ENCODE peak calls at places on chromosomes 4 and X, in nine cellular contexts. One of them, this sample, is unnamed.

GRCh38 chr4:87853108-87853507 is 20.3 kb downstream of the MEPE start:
- DNase-seq in posterior cingulate gyrus: no peak
- DNase-seq in substantia nigra: no peak
- DNase-seq in neural progenitor cell: peak
- DNase-seq in upper lobe of right lung: no peak
- DNase-seq in anterior cingulate cortex: no peak
- DNase-seq in mucosa of descending colon: no peak
- DNase-seq in NCI-H774: peak
- DNase-seq in endothelial cell: no peak
- DNase-seq in this sample: no peak

GRCh38 chr4:38452009-38452408 is 212.0 kb upstream of the KLF3 start:
- DNase-seq in substantia nigra: no peak
- DNase-seq in upper lobe of right lung: no peak
- DNase-seq in mucosa of descending colon: no peak
- DNase-seq in NCI-H774: no peak
- DNase-seq in anterior cingulate cortex: no peak
- DNase-seq in posterior cingulate gyrus: no peak
- DNase-seq in endothelial cell: no peak
- DNase-seq in neural progenitor cell: no peak
- DNase-seq in this sample: no peak

GRCh38 chr4:102730968-102731533 is 29.7 kb downstream of the MANBA start:
- DNase-seq in endothelial cell: no peak
- DNase-seq in mucosa of descending colon: no peak
- DNase-seq in NCI-H774: no peak
- DNase-seq in neural progenitor cell: peak
- DNase-seq in upper lobe of right lung: no peak
- DNase-seq in substantia nigra: no peak
- DNase-seq in posterior cingulate gyrus: no peak
- DNase-seq in anterior cingulate cortex: no peak
- DNase-seq in this sample: peak

GRCh38 chr4:605702-606425 is 19.5 kb upstream of the PDE6B start:
- DNase-seq in endothelial cell: no peak
- DNase-seq in neural progenitor cell: no peak
- DNase-seq in anterior cingulate cortex: no peak
- DNase-seq in posterior cingulate gyrus: no peak
- DNase-seq in NCI-H774: no peak
- DNase-seq in upper lobe of right lung: no peak
- DNase-seq in mucosa of descending colon: no peak
- DNase-seq in substantia nigra: no peak
- DNase-seq in this sample: no peak

GRCh38 chrX:126141014-126141413 is 25.1 kb downstream of the DCAF12L2 start:
- DNase-seq in posterior cingulate gyrus: no peak
- DNase-seq in anterior cingulate cortex: no peak
- DNase-seq in upper lobe of right lung: no peak
- DNase-seq in NCI-H774: no peak
- DNase-seq in substantia nigra: no peak
- DNase-seq in mucosa of descending colon: no peak
- DNase-seq in neural progenitor cell: no peak
- DNase-seq in endothelial cell: no peak
- DNase-seq in this sample: no peak

GRCh38 chrX:54561622-54562021 is 31.6 kb downstream of the GNL3L start:
- DNase-seq in substantia nigra: no peak
- DNase-seq in NCI-H774: no peak
- DNase-seq in endothelial cell: no peak
- DNase-seq in neural progenitor cell: no peak
- DNase-seq in upper lobe of right lung: no peak
- DNase-seq in mucosa of descending colon: no peak
- DNase-seq in anterior cingulate cortex: no peak
- DNase-seq in posterior cingulate gyrus: no peak
- DNase-seq in this sample: no peak

GRCh38 chr4:38752393-38752961 is 30.3 kb downstream of the TLR10 start:
- DNase-seq in substantia nigra: no peak
- DNase-seq in upper lobe of right lung: no peak
- DNase-seq in mucosa of descending colon: no peak
- DNase-seq in anterior cingulate cortex: no peak
- DNase-seq in NCI-H774: no peak
- DNase-seq in neural progenitor cell: peak
- DNase-seq in posterior cingulate gyrus: no peak
- DNase-seq in endothelial cell: no peak
- DNase-seq in this sample: no peak

GRCh38 chr4:150828159-150828558 is 186.9 kb downstream of the LRBA start:
- DNase-seq in NCI-H774: no peak
- DNase-seq in substantia nigra: no peak
- DNase-seq in endothelial cell: no peak
- DNase-seq in neural progenitor cell: no peak
- DNase-seq in upper lobe of right lung: no peak
- DNase-seq in posterior cingulate gyrus: no peak
- DNase-seq in mucosa of descending colon: no peak
- DNase-seq in anterior cingulate cortex: no peak
- DNase-seq in this sample: no peak

GRCh38 chr4:14856076-14856926 is 146.0 kb upstream of the CPEB2 start:
- DNase-seq in mucosa of descending colon: no peak
- DNase-seq in anterior cingulate cortex: no peak
- DNase-seq in neural progenitor cell: no peak
- DNase-seq in upper lobe of right lung: no peak
- DNase-seq in posterior cingulate gyrus: no peak
- DNase-seq in NCI-H774: no peak
- DNase-seq in substantia nigra: no peak
- DNase-seq in endothelial cell: no peak
- DNase-seq in this sample: no peak

GRCh38 chrX:14398725-14399124 is 130.6 kb upstream of the GLRA2 start:
- DNase-seq in posterior cingulate gyrus: no peak
- DNase-seq in anterior cingulate cortex: no peak
- DNase-seq in substantia nigra: no peak
- DNase-seq in endothelial cell: no peak
- DNase-seq in mucosa of descending colon: no peak
- DNase-seq in NCI-H774: no peak
- DNase-seq in upper lobe of right lung: no peak
- DNase-seq in neural progenitor cell: no peak
- DNase-seq in this sample: no peak

GRCh38 chr4:74603186-74603585 is 158.2 kb downstream of the AREG start:
- DNase-seq in NCI-H774: no peak
- DNase-seq in neural progenitor cell: no peak
- DNase-seq in upper lobe of right lung: no peak
- DNase-seq in substantia nigra: no peak
- DNase-seq in endothelial cell: no peak
- DNase-seq in mucosa of descending colon: no peak
- DNase-seq in anterior cingulate cortex: no peak
- DNase-seq in posterior cingulate gyrus: no peak
- DNase-seq in this sample: no peak

GRCh38 chr4:98261291-98262271 is at the start of gene RAP1GDS1:
- DNase-seq in anterior cingulate cortex: peak
- DNase-seq in posterior cingulate gyrus: peak
- DNase-seq in upper lobe of right lung: peak
- DNase-seq in neural progenitor cell: peak
- DNase-seq in endothelial cell: no peak
- DNase-seq in NCI-H774: no peak
- DNase-seq in mucosa of descending colon: peak
- DNase-seq in substantia nigra: peak
- DNase-seq in this sample: peak

GRCh38 chr4:3276961-3277360 is 15.9 kb upstream of the RGS12 start:
- DNase-seq in posterior cingulate gyrus: peak
- DNase-seq in substantia nigra: no peak
- DNase-seq in neural progenitor cell: no peak
- DNase-seq in endothelial cell: no peak
- DNase-seq in NCI-H774: no peak
- DNase-seq in anterior cingulate cortex: no peak
- DNase-seq in mucosa of descending colon: no peak
- DNase-seq in upper lobe of right lung: no peak
- DNase-seq in this sample: peak

GRCh38 chrX:1118572-1119199 is 93.8 kb downstream of the CRLF2 start:
- DNase-seq in posterior cingulate gyrus: no peak
- DNase-seq in upper lobe of right lung: no peak
- DNase-seq in substantia nigra: no peak
- DNase-seq in endothelial cell: no peak
- DNase-seq in mucosa of descending colon: no peak
- DNase-seq in NCI-H774: no peak
- DNase-seq in anterior cingulate cortex: no peak
- DNase-seq in neural progenitor cell: no peak
- DNase-seq in this sample: no peak

GRCh38 chr4:147825451-147826287 is 93.8 kb downstream of the ARHGAP10 start:
- DNase-seq in posterior cingulate gyrus: no peak
- DNase-seq in endothelial cell: no peak
- DNase-seq in anterior cingulate cortex: no peak
- DNase-seq in neural progenitor cell: no peak
- DNase-seq in mucosa of descending colon: no peak
- DNase-seq in substantia nigra: no peak
- DNase-seq in upper lobe of right lung: no peak
- DNase-seq in NCI-H774: no peak
- DNase-seq in this sample: no peak

GRCh38 chrX:136767104-136767941 is 13.4 kb downstream of the ARHGEF6 start:
- DNase-seq in NCI-H774: peak
- DNase-seq in anterior cingulate cortex: peak
- DNase-seq in neural progenitor cell: peak
- DNase-seq in upper lobe of right lung: peak
- DNase-seq in posterior cingulate gyrus: peak
- DNase-seq in endothelial cell: peak
- DNase-seq in substantia nigra: peak
- DNase-seq in mucosa of descending colon: peak
- DNase-seq in this sample: peak

GRCh38 chr4:114180481-114180880 is 201.0 kb upstream of the ARSJ start:
- DNase-seq in endothelial cell: peak
- DNase-seq in substantia nigra: no peak
- DNase-seq in upper lobe of right lung: no peak
- DNase-seq in NCI-H774: no peak
- DNase-seq in mucosa of descending colon: no peak
- DNase-seq in neural progenitor cell: peak
- DNase-seq in posterior cingulate gyrus: peak
- DNase-seq in anterior cingulate cortex: no peak
- DNase-seq in this sample: peak

GRCh38 chrX:14344172-14344940 is 185.0 kb upstream of the GLRA2 start:
- DNase-seq in upper lobe of right lung: no peak
- DNase-seq in NCI-H774: no peak
- DNase-seq in mucosa of descending colon: no peak
- DNase-seq in substantia nigra: no peak
- DNase-seq in posterior cingulate gyrus: no peak
- DNase-seq in anterior cingulate cortex: no peak
- DNase-seq in neural progenitor cell: no peak
- DNase-seq in endothelial cell: no peak
- DNase-seq in this sample: no peak

GRCh38 chr4:153233761-153234371 is 29.6 kb downstream of the TRIM2 start:
- DNase-seq in substantia nigra: no peak
- DNase-seq in endothelial cell: no peak
- DNase-seq in neural progenitor cell: no peak
- DNase-seq in NCI-H774: no peak
- DNase-seq in posterior cingulate gyrus: no peak
- DNase-seq in mucosa of descending colon: no peak
- DNase-seq in upper lobe of right lung: no peak
- DNase-seq in anterior cingulate cortex: no peak
- DNase-seq in this sample: no peak

GRCh38 chrX:154986826-154987575 is 35.5 kb downstream of the F8 start:
- DNase-seq in neural progenitor cell: no peak
- DNase-seq in posterior cingulate gyrus: no peak
- DNase-seq in NCI-H774: no peak
- DNase-seq in substantia nigra: no peak
- DNase-seq in mucosa of descending colon: no peak
- DNase-seq in upper lobe of right lung: no peak
- DNase-seq in anterior cingulate cortex: no peak
- DNase-seq in endothelial cell: no peak
- DNase-seq in this sample: no peak

GRCh38 chrX:22063284-22063683 is 31.2 kb downstream of the PHEX start:
- DNase-seq in endothelial cell: no peak
- DNase-seq in posterior cingulate gyrus: no peak
- DNase-seq in mucosa of descending colon: no peak
- DNase-seq in NCI-H774: no peak
- DNase-seq in neural progenitor cell: peak
- DNase-seq in substantia nigra: no peak
- DNase-seq in upper lobe of right lung: no peak
- DNase-seq in anterior cingulate cortex: no peak
- DNase-seq in this sample: no peak

GRCh38 chr4:98828801-98829200 is 100.1 kb downstream of the EIF4E start:
- DNase-seq in substantia nigra: no peak
- DNase-seq in upper lobe of right lung: no peak
- DNase-seq in mucosa of descending colon: no peak
- DNase-seq in neural progenitor cell: peak
- DNase-seq in posterior cingulate gyrus: no peak
- DNase-seq in endothelial cell: no peak
- DNase-seq in anterior cingulate cortex: no peak
- DNase-seq in NCI-H774: no peak
- DNase-seq in this sample: peak

GRCh38 chr4:45803994-45804393 is 319.9 kb downstream of the GABRG1 start:
- DNase-seq in posterior cingulate gyrus: no peak
- DNase-seq in substantia nigra: no peak
- DNase-seq in NCI-H774: no peak
- DNase-seq in upper lobe of right lung: no peak
- DNase-seq in neural progenitor cell: no peak
- DNase-seq in endothelial cell: no peak
- DNase-seq in anterior cingulate cortex: no peak
- DNase-seq in mucosa of descending colon: no peak
- DNase-seq in this sample: no peak

GRCh38 chr4:129526812-129527211 is 430.9 kb downstream of the C4orf33 start:
- DNase-seq in neural progenitor cell: no peak
- DNase-seq in endothelial cell: no peak
- DNase-seq in mucosa of descending colon: no peak
- DNase-seq in substantia nigra: no peak
- DNase-seq in anterior cingulate cortex: no peak
- DNase-seq in upper lobe of right lung: no peak
- DNase-seq in NCI-H774: no peak
- DNase-seq in posterior cingulate gyrus: no peak
- DNase-seq in this sample: no peak

GRCh38 chr4:101277661-101278060 is 69.7 kb downstream of the PPP3CA start:
- DNase-seq in endothelial cell: no peak
- DNase-seq in mucosa of descending colon: no peak
- DNase-seq in anterior cingulate cortex: no peak
- DNase-seq in neural progenitor cell: no peak
- DNase-seq in substantia nigra: no peak
- DNase-seq in upper lobe of right lung: no peak
- DNase-seq in posterior cingulate gyrus: no peak
- DNase-seq in NCI-H774: no peak
- DNase-seq in this sample: no peak

GRCh38 chr4:93103042-93103441 is 725.5 kb upstream of the ATOH1 start:
- DNase-seq in mucosa of descending colon: no peak
- DNase-seq in posterior cingulate gyrus: no peak
- DNase-seq in upper lobe of right lung: no peak
- DNase-seq in substantia nigra: no peak
- DNase-seq in neural progenitor cell: no peak
- DNase-seq in NCI-H774: no peak
- DNase-seq in endothelial cell: no peak
- DNase-seq in anterior cingulate cortex: no peak
- DNase-seq in this sample: peak

This sample was measured in WTC11.